ENCODE peak calls at places on chromosomes 2 and 18, in six cellular contexts. Z is cardiac fibroblast; Y is thoracic aorta; H is upper lobe of right lung; T is activated CD8-positive, alpha-beta memory T cell treated with anti-CD3 and anti-CD28 coated beads, Interleukin-2, amount 50 U/mL, for 48 hours; A is CD8-positive, alpha-beta T cell. U is an unnamed sample.

GRCh38 chr2:218394298-218395089 is 5.2 kb upstream of the CTDSP1 start:
- DNase-seq in Z (no peak), Y (no peak), H (no peak), T (no peak), A (no peak), U (no peak)

GRCh38 chr2:120847700-120848321 is 112.1 kb downstream of the GLI2 start:
- DNase-seq in Z (no peak), Y (no peak), H (peak; percentile 48), T (no peak), A (no peak), U (no peak)

GRCh38 chr2:241904791-241905710 is 35.5 kb downstream of the RTP5 start:
- DNase-seq in Z (no peak), Y (no peak), H (peak; percentile 42), T (peak; percentile 42), A (no peak), U (no peak)

GRCh38 chr2:120719471-120719870 is 16.2 kb upstream of the GLI2 start:
- DNase-seq in Z (no peak), Y (no peak), H (peak; percentile 53), T (no peak), A (no peak), U (peak; percentile 66)

GRCh38 chr2:127400897-127401756 is 13.4 kb upstream of the MAP3K2 start:
- DNase-seq in Z (peak; percentile 34), Y (no peak), H (peak; percentile 74), T (no peak), A (no peak), U (peak; percentile 74)

GRCh38 chr2:30664761-30665358 is 142.4 kb downstream of the CAPN13 start:
- DNase-seq in Z (peak; percentile 97), Y (no peak), H (no peak), T (peak; percentile 51), A (no peak), U (peak; percentile 67)

GRCh38 chr2:182636694-182637093 is 79.4 kb upstream of the DNAJC10 start:
- DNase-seq in Z (no peak), Y (no peak), H (no peak), T (no peak), A (no peak), U (no peak)

GRCh38 chr2:71064754-71065621 is 3.5 kb upstream of the NAGK start:
- DNase-seq in Z (no peak), Y (no peak), H (no peak), T (no peak), A (no peak), U (no peak)

GRCh38 chr2:234991793-234992192 is 40.0 kb downstream of the SH3BP4 start:
- DNase-seq in Z (no peak), Y (no peak), H (no peak), T (no peak), A (no peak), U (no peak)

GRCh38 chr2:100667801-100668200 is 105.0 kb downstream of the PDCL3 start:
- DNase-seq in Z (no peak), Y (no peak), H (no peak), T (no peak), A (no peak), U (no peak)

GRCh38 chr18:36298113-36298701 is 694 bp downstream of the FHOD3 start:
- DNase-seq in Z (no peak), Y (no peak), H (no peak), T (no peak), A (no peak), U (no peak)

GRCh38 chr18:12405066-12405465 is 2.7 kb upstream of the PRELID3A start:
- DNase-seq in Z (no peak), Y (no peak), H (peak; percentile 8), T (no peak), A (no peak), U (peak; percentile 35)

GRCh38 chr18:9736942-9737813 is 29.1 kb downstream of the RAB31 start:
- DNase-seq in Z (peak; percentile 52), Y (no peak), H (no peak), T (no peak), A (no peak), U (no peak)

GRCh38 chr2:40369619-40370397 is 82.1 kb downstream of the SLC8A1 start:
- DNase-seq in Z (peak; percentile 72), Y (no peak), H (no peak), T (no peak), A (no peak), U (no peak)

GRCh38 chr18:27363918-27364317 is 178.8 kb upstream of the CHST9 start:
- DNase-seq in Z (peak; percentile 7), Y (no peak), H (no peak), T (no peak), A (no peak), U (no peak)

GRCh38 chr18:77108001-77108692 is 24.4 kb downstream of the MBP start:
- DNase-seq in Z (peak; percentile 85), Y (no peak), H (no peak), T (peak; percentile 56), A (no peak), U (no peak)

GRCh38 chr2:157789933-157790511 is 86.1 kb downstream of the ACVR1 start:
- DNase-seq in Z (no peak), Y (peak; percentile 47), H (no peak), T (no peak), A (peak; percentile 21), U (peak; percentile 76)

GRCh38 chr2:239378021-239378917 is 22.6 kb downstream of the HDAC4 start:
- DNase-seq in Z (no peak), Y (no peak), H (no peak), T (no peak), A (no peak), U (peak; percentile 59)

GRCh38 chr18:63247506-63248394 is 71.8 kb downstream of the BCL2 start:
- DNase-seq in Z (no peak), Y (no peak), H (no peak), T (no peak), A (no peak), U (no peak)

GRCh38 chr2:233267516-233268245 is 16.2 kb downstream of the ATG16L1 start:
- DNase-seq in Z (no peak), Y (no peak), H (no peak), T (peak; percentile 78), A (peak; percentile 92), U (no peak)

GRCh38 chr18:69400253-69400975 is at the start of gene DOK6:
- DNase-seq in Z (peak; percentile 62), Y (no peak), H (peak; percentile 62), T (peak; percentile 58), A (no peak), U (peak; percentile 80)

GRCh38 chr18:22858121-22858520 is 75.0 kb upstream of the RBBP8 start:
- DNase-seq in Z (no peak), Y (no peak), H (no peak), T (no peak), A (no peak), U (no peak)

GRCh38 chr2:144048631-144049060 is 471.3 kb downstream of the ZEB2 start:
- DNase-seq in Z (no peak), Y (no peak), H (no peak), T (no peak), A (no peak), U (no peak)

GRCh38 chr2:130826821-130827501 is 9.8 kb upstream of the ARHGEF4 start:
- DNase-seq in Z (no peak), Y (no peak), H (peak; percentile 44), T (no peak), A (no peak), U (no peak)